ENCODE peak calls at places on chromosomes 13 and 19, in nine cellular contexts. O is foreskin fibroblast; X is kidney tubule cell; K is neural crest cell; R is heart right ventricle; B is cardiac muscle cell; G is T-helper 2 cell; A is mammary epithelial cell; U is naive thymus-derived CD8-positive, alpha-beta T cell. S is an unnamed sample.

GRCh38 chr19:52734340-52734892 is 428 bp downstream of the ZNF611 start:
- DNase-seq in O (no peak), K (peak), X (peak), A (peak), G (no peak), B (peak), U (no peak), R (no peak), S (no peak)

GRCh38 chr19:45395524-45396388 is 9.1 kb downstream of the PPP1R13L start:
- DNase-seq in R (no peak), X (no peak), U (no peak), B (no peak), K (no peak), O (no peak), G (no peak), A (no peak), S (no peak)

GRCh38 chr19:3125900-3126524 is 9.8 kb upstream of the GNA15 start:
- DNase-seq in K (peak), X (peak), O (peak), G (peak), R (peak), U (peak), B (peak), A (peak), S (no peak)

GRCh38 chr19:29079331-29079730 is 133.6 kb downstream of the UQCRFS1 start:
- DNase-seq in B (no peak), O (no peak), X (no peak), U (no peak), R (no peak), K (no peak), G (no peak), A (no peak), S (peak)

GRCh38 chr19:6233051-6233826 is 46.5 kb downstream of the MLLT1 start:
- DNase-seq in R (peak), U (no peak), G (no peak), X (no peak), K (no peak), B (no peak), O (peak), A (no peak), S (no peak)

GRCh38 chr19:32224371-32225244 is 120.8 kb upstream of the ZNF507 start:
- DNase-seq in G (peak), O (peak), A (peak), U (peak), K (peak), B (peak), X (peak), R (peak), S (peak)

GRCh38 chr19:31350033-31350692 is 927 bp upstream of the TSHZ3 start:
- DNase-seq in A (no peak), X (no peak), B (no peak), R (peak), K (no peak), G (no peak), U (no peak), O (no peak), S (no peak)

GRCh38 chr13:62294210-62294609 is 878.6 kb upstream of the PCDH20 start:
- DNase-seq in O (peak), B (no peak), R (no peak), U (no peak), X (peak), G (no peak), K (no peak), A (no peak), S (no peak)

GRCh38 chr19:21148681-21149080 is 6.8 kb downstream of the ZNF431 start:
- DNase-seq in G (no peak), A (no peak), K (no peak), O (no peak), X (no peak), R (no peak), B (no peak), U (no peak), S (no peak)

GRCh38 chr19:3338541-3339181 is 27.7 kb upstream of the NFIC start:
- DNase-seq in G (no peak), R (no peak), A (no peak), U (peak), O (no peak), X (no peak), B (no peak), K (no peak), S (no peak)

GRCh38 chr19:52198678-52199077 is 8.8 kb downstream of the PPP2R1A start:
- DNase-seq in B (no peak), G (no peak), X (peak), R (no peak), A (peak), K (no peak), O (no peak), U (no peak), S (no peak)

GRCh38 chr19:57888107-57888493 is 737 bp downstream of the ZNF814 start:
- DNase-seq in B (peak), X (no peak), U (no peak), R (no peak), K (no peak), A (no peak), G (no peak), O (no peak), S (no peak)

GRCh38 chr13:91133941-91134772 is 213.3 kb upstream of the MIR17HG start:
- DNase-seq in B (peak), G (no peak), R (peak), K (peak), U (peak), A (peak), O (peak), X (peak), S (no peak)

GRCh38 chr19:31223805-31224534 is 125.3 kb downstream of the TSHZ3 start:
- DNase-seq in B (no peak), G (no peak), O (peak), K (no peak), U (no peak), R (no peak), A (no peak), X (no peak), S (no peak)

GRCh38 chr19:47351545-47351944 is 2.4 kb downstream of the DHX34 start:
- DNase-seq in K (no peak), O (no peak), A (peak), G (no peak), B (peak), R (no peak), U (no peak), X (peak), S (no peak)

GRCh38 chr13:83121904-83122303 is 760.4 kb downstream of the SLITRK1 start:
- DNase-seq in B (no peak), A (no peak), O (no peak), U (no peak), K (no peak), X (peak), R (no peak), G (no peak), S (no peak)

GRCh38 chr19:29211562-29212416 is 1.2 kb downstream of the UQCRFS1 start:
- DNase-seq in A (peak), B (peak), U (no peak), R (no peak), O (no peak), K (no peak), G (no peak), X (peak), S (no peak)

GRCh38 chr13:112714772-112715569 is 25.1 kb downstream of the ATP11A start:
- DNase-seq in A (no peak), G (no peak), O (no peak), R (no peak), U (no peak), X (no peak), B (no peak), K (no peak), S (no peak)

GRCh38 chr13:78410164-78410563 is 193.2 kb downstream of the POU4F1 start:
- DNase-seq in K (no peak), O (no peak), U (no peak), X (no peak), R (no peak), B (no peak), G (no peak), A (no peak), S (no peak)

GRCh38 chr13:82480415-82480814 is 1401.9 kb downstream of the SLITRK1 start:
- DNase-seq in X (no peak), B (peak), K (no peak), A (no peak), U (no peak), G (no peak), O (no peak), R (no peak), S (no peak)

GRCh38 chr13:21389124-21389523 is 70.0 kb downstream of the ZDHHC20 start:
- DNase-seq in U (no peak), R (no peak), A (no peak), O (no peak), B (no peak), G (no peak), X (no peak), K (no peak), S (no peak)

GRCh38 chr13:83547043-83547442 is 335.2 kb downstream of the SLITRK1 start:
- DNase-seq in G (no peak), X (no peak), R (no peak), K (no peak), A (no peak), B (no peak), U (no peak), O (no peak), S (no peak)

GRCh38 chr19:50476943-50477264 is 256 bp upstream of the GARIN5A start:
- DNase-seq in R (no peak), A (no peak), X (no peak), U (no peak), B (no peak), O (no peak), G (no peak), K (no peak), S (no peak)